ENCODE peak calls at places on chromosomes 2 and 18, in six cellular contexts. W is HAP-1, B is adipocyte, N is breast epithelium, I is lower lobe of right lung, R is ascending aorta. Z is an unnamed sample. For H3K27me3, the result is how much of the 10 kb centered on the place peaks cover.

GRCh38 chr2:58484201-58484600 is 243.1 kb upstream of the FANCL start:
- DNase-seq in I (no peak), B (peak), R (no peak), N (no peak), W (no peak), Z (peak)

GRCh38 chr2:217928324-217929293 is 74.2 kb downstream of the TNS1 start:
- DNase-seq in N (peak), B (no peak), R (peak), I (peak), W (no peak), Z (no peak)

GRCh38 chr2:199603748-199604291 is 146.1 kb upstream of the SATB2 start:
- DNase-seq in B (peak), N (no peak), W (no peak), I (no peak), R (no peak), Z (no peak)

GRCh38 chr2:157174321-157174720 is 83.2 kb upstream of the GALNT5 start:
- DNase-seq in W (no peak), B (peak), N (no peak), R (no peak), I (no peak), Z (no peak)

GRCh38 chr2:196291873-196292800 is 120.8 kb upstream of the STK17B start:
- DNase-seq in W (no peak), N (peak), I (peak), R (no peak), B (peak), Z (peak)

GRCh38 chr18:25724121-25724520 is 366.3 kb downstream of the SS18 start:
- DNase-seq in W (no peak), B (no peak), R (no peak), N (no peak), I (no peak), Z (no peak)

GRCh38 chr2:159849160-159849813 is 51.3 kb upstream of the CD302 start:
- DNase-seq in B (no peak), W (no peak), I (no peak), R (no peak), N (no peak), Z (no peak)

GRCh38 chr2:96114903-96115581 is 1.3 kb downstream of the ADRA2B start:
- DNase-seq in N (no peak), I (peak), B (no peak), R (no peak), W (no peak), Z (no peak)

GRCh38 chr18:66211693-66212195 is 392.1 kb downstream of the CDH19 start:
- DNase-seq in W (no peak), R (no peak), B (no peak), I (no peak), N (no peak), Z (no peak)

GRCh38 chr18:66210875-66211274 is 393.0 kb downstream of the CDH19 start:
- DNase-seq in N (no peak), I (no peak), W (no peak), R (no peak), B (no peak), Z (no peak)
- H3K27me3 ChIP-seq in N (under half), I (under half), W (under half), R (under half), B (under half), Z (under half)

DNA sequence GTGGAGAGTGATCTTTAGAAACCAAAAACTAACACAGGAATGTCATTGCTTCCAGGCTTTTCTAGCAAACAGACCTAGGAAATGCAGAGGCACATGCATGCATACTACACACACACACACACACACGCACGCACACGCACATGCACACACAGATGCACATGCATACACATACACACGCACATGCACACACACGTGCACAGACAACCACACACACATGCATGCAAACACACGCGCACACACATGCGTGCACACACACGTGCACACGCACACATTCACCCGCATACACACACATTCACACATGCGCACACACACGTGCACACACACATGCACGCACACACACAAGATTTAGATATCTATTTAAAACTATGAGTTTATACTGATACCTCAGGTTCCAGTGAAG is 379.5 kb downstream of the ZNF516 start:
- DNase-seq in B (no peak), I (no peak), R (no peak), N (no peak), W (no peak), Z (no peak)
- H3K27me3 ChIP-seq in B (under half), I (under half), R (under half), N (under half), W (under half), Z (under half)

GRCh38 chr2:70905443-70905842 is 30.3 kb upstream of the ATP6V1B1 start:
- DNase-seq in B (no peak), N (no peak), I (no peak), W (no peak), R (no peak), Z (no peak)

GRCh38 chr2:70906022-70906421 is 29.7 kb upstream of the ATP6V1B1 start:
- DNase-seq in I (no peak), W (no peak), N (no peak), R (no peak), B (no peak), Z (no peak)

GRCh38 chr2:70907130-70907756 is 28.5 kb upstream of the ATP6V1B1 start:
- DNase-seq in W (no peak), I (no peak), R (peak), N (no peak), B (peak), Z (peak)

GRCh38 chr2:70904371-70905216 is 31.1 kb upstream of the ATP6V1B1 start:
- DNase-seq in R (no peak), W (no peak), B (no peak), N (no peak), I (no peak), Z (no peak)

GRCh38 chr2:70906439-70907018 is 29.2 kb upstream of the ATP6V1B1 start:
- DNase-seq in R (no peak), W (no peak), I (no peak), B (no peak), N (no peak), Z (peak)
- H3K27me3 ChIP-seq in R (under half), W (under half), I (half or more), B (under half), N (under half), Z (under half)

DNA sequence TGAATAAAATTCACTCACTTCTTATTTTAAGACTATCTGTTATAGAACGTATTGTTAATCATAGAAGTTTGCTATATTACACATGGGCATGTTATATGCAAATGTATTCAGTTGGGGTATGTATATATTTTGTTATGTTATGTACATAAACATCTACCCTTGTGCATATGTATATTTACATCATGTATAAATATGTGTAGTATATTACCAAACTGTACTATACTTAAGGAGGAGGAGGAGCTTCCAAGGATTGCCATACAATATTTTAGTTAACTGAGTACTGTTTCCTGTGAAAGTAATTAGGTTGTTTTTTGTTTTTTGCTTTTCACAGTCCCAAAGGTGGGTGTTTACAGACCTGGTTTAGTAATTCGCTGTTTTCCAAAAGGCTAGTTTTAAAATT is 13.0 kb upstream of the POU3F3 start:
- DNase-seq in W (no peak), N (no peak), R (no peak), B (no peak), I (no peak), Z (no peak)
- H3K27me3 ChIP-seq in W (under half), N (under half), R (under half), B (under half), I (half or more), Z (under half)

DNA sequence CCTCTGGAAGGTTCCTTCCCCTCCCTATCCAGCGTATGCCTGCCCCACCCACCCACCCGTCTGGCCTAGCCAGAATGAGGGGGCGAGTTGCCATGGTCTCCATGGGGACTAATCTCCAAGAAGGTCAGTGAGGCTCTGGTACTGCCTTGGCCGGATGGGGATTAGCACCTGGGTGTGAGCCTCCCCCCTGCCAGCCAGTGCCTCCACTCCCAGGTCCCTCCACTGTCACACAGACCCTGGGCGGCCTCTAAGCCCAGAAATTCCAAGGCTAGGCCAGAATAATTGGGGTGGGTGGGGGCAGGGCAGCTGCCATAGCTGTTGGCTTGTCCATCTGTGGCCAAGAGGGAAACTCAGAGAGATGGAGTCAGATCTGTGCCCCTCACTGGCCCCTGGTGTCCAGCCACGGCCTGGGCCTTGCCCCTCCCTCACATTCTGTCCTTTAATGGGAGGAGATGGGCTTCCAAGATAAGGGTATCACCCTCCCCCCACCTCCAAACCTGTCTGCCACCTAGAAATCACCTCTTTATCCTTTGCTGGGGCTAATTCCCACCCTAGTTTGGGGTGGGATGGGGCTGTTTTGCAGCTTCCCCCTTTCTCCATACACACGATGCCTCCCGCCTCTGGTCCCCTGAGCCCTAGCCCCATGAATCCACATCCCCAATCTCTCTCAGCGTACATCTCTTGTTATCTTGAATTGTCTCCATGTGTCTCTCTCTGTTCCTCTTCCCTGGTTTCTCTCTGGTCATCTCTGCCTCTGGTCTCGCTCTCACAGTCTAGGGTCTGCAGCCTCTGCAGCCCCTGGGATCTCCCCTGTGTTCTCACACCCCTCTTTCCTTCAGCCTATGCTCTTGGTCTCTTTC is 6.0 kb upstream of the CRYBA2 start:
- DNase-seq in W (no peak), R (no peak), I (no peak), N (no peak), B (no peak), Z (peak)
- H3K27me3 ChIP-seq in W (under half), R (under half), I (half or more), N (under half), B (half or more), Z (under half)

DNA sequence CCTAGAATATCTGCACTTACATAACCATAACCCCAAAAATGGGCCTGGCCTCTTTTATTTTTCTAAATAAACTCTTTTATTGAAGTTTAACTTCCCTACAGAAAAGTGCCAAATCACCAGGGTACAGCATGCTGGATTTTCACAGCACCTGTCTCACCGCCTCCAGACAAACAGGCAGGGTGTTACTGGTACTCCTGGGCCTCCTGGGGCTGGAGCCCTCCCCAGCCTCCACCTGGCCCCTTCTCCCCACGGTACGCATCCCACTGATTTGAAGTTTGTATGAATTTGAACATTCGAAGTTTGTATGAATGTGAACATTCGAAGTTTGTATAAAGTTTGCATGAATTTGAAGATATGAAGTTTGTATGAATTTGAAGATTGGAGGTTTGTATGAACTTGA is 232.1 kb downstream of the NDUFA10 start:
- DNase-seq in B (no peak), N (no peak), I (no peak), R (peak), W (no peak), Z (no peak)
- H3K27me3 ChIP-seq in B (under half), N (under half), I (under half), R (under half), W (under half), Z (under half)

GRCh38 chr2:176521860-176522259 is 252.6 kb downstream of the MTX2 start:
- DNase-seq in B (no peak), R (no peak), I (no peak), N (no peak), W (no peak), Z (no peak)
- H3K27me3 ChIP-seq in B (under half), R (under half), I (under half), N (under half), W (under half), Z (under half)

DNA sequence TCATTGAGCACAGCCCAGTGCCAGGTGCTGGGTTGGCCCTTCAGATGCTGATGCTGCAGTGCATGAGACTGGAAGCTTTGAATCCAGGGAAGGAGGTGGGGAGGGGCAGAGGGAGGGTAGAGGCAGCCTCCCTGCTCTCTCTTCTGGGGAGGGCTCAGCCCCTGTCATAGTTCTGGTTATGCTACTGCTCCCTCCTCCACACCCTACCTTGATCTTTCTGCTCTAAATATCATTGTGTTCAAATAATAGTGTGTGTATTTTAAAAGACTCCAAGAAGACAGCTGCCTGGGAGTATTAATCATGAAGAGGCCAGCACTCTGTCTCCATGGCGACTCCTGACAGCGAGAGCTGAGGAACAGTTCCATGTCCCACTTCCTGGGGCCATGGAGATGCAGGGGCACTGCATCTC is 3.8 kb upstream of the EGR4 start:
- DNase-seq in B (peak), I (no peak), N (no peak), W (no peak), R (no peak), Z (no peak)
- H3K27me3 ChIP-seq in B (half or more), I (half or more), N (half or more), W (under half), R (under half), Z (under half)

DNA sequence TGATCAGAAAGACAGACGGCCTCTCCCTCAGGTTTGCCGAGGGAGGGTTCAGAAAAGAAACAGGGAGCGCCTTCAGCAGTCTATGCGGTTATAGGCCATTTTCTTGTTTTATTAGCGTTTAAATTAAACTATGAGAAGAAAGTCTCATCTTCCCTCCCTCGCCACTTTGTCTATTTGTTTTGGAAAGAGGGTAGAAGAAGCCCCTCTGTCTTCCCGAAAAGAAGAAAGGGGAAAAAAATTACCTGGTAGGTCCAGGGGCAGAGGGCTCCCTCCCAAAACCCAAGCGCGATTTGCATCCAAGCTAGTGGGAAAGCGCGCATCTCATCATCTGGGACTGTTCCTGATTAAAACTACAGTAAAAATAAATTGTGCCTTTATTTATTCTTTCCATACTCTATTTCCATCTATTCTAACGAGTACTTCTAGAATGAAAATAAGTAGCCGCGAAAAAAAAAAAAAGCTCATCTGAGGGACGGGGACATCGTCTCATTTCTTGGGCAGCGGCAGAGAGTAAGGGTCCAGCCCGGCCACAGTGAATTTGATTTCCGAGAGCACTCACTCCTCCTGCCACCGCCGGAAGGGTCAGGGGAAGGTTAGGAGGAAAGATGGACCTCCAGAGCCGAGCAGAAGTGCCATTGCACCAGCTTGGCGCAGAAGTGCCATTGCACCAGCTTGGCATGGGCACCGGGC is 2.4 kb downstream of the PAX8 start:
- DNase-seq in N (no peak), R (no peak), B (no peak), I (no peak), W (no peak), Z (no peak)
- H3K27me3 ChIP-seq in N (half or more), R (under half), B (half or more), I (half or more), W (under half), Z (under half)

Z was measured in MG63.